ENCODE peak calls at places on chromosomes 7 and 10, in four cellular contexts. D is ovary, W is Karpas-422, M is EH. K is an unnamed sample.

GRCh38 chr7:102892631-102893278 is 20.0 kb upstream of the LRRC17 start:
- DNase-seq in M (peak), D (no peak), W (no peak), K (no peak)

GRCh38 chr7:122316467-122317394 is 12.2 kb upstream of the FEZF1 start:
- DNase-seq in W (no peak), D (no peak), M (no peak), K (peak)

GRCh38 chr7:93150200-93150835 is 2.1 kb upstream of the SAMD9L start:
- DNase-seq in D (no peak), W (no peak), M (peak), K (peak)

GRCh38 chr10:110137142-110137545 is 70.3 kb upstream of the MXI1 start:
- DNase-seq in M (peak), D (no peak), W (peak), K (peak)

GRCh38 chr10:70568781-70569495 is 33.6 kb downstream of the PRF1 start:
- DNase-seq in M (no peak), W (no peak), D (no peak), K (no peak)

GRCh38 chr10:99224766-99225165 is 10.9 kb downstream of the HPSE2 start:
- DNase-seq in W (no peak), D (no peak), M (no peak), K (no peak)

GRCh38 chr7:13830604-13830915 is 158.9 kb downstream of the ETV1 start:
- DNase-seq in M (no peak), W (no peak), D (no peak), K (no peak)

GRCh38 chr7:46230298-46231295 is 309.5 kb upstream of the IGFBP3 start:
- DNase-seq in W (no peak), M (peak), D (no peak), K (peak)

GRCh38 chr10:132139526-132139925 is 47.2 kb upstream of the DPYSL4 start:
- DNase-seq in D (no peak), W (no peak), M (no peak), K (no peak)

GRCh38 chr7:10889266-10889898 is 84.3 kb upstream of the PHF14 start:
- DNase-seq in W (peak), M (peak), D (no peak), K (peak)

GRCh38 chr10:85791846-85792532 is 574.6 kb downstream of the GRID1 start:
- DNase-seq in D (no peak), M (no peak), W (peak), K (peak)